ENCODE peak calls at places on chromosomes 6 and 20, in eight cellular contexts. P is HL-60, J is cardiac muscle cell, B is pancreas, T is psoas muscle, R is heart left ventricle, U is heart right ventricle, I is adrenal gland. K is an unnamed sample.

GRCh38 chr20:63702751-63703470 is 4.9 kb downstream of the ARFRP1 start:
- DNase-seq in B (no peak), U (no peak), J (no peak), P (no peak), R (no peak), T (no peak), I (no peak), K (no peak)

GRCh38 chr6:125790403-125791150 is at the start of gene NCOA7:
- DNase-seq in P (peak; percentile 75), U (peak; percentile 86), R (peak; percentile 87), I (peak; percentile 82), B (peak; percentile 69), J (peak; percentile 82), T (peak; percentile 83), K (peak; percentile 67)

GRCh38 chr6:127118505-127119360 is at the start of gene RSPO3:
- DNase-seq in T (peak; percentile 38), U (no peak), I (no peak), R (no peak), J (peak; percentile 39), P (peak; percentile 32), B (no peak), K (no peak)

GRCh38 chr6:79009819-79010218 is 68.2 kb downstream of the PHIP start:
- DNase-seq in R (no peak), I (no peak), B (no peak), U (no peak), J (no peak), T (no peak), P (no peak), K (no peak)

GRCh38 chr20:2341336-2341735 is 39.4 kb upstream of the TGM6 start:
- DNase-seq in I (no peak), R (no peak), B (no peak), P (no peak), J (no peak), U (no peak), T (no peak), K (no peak)

GRCh38 chr6:37794825-37795224 is 24.7 kb upstream of the ZFAND3 start:
- DNase-seq in P (no peak), B (no peak), T (peak; percentile 29), R (no peak), I (no peak), J (no peak), U (no peak), K (no peak)

GRCh38 chr20:35145141-35145564 is 2.0 kb downstream of the EDEM2 start:
- DNase-seq in B (peak; percentile 31), I (no peak), U (no peak), T (no peak), P (peak; percentile 12), R (no peak), J (peak; percentile 81), K (no peak)

GRCh38 chr6:16420715-16421461 is 182.5 kb downstream of the GMPR start:
- DNase-seq in I (no peak), T (no peak), P (no peak), R (no peak), U (no peak), B (no peak), J (peak; percentile 66), K (no peak)

GRCh38 chr20:1813674-1814635 is 81.3 kb upstream of the SIRPA start:
- DNase-seq in J (no peak), U (no peak), T (no peak), B (no peak), P (no peak), I (no peak), R (no peak), K (no peak)

GRCh38 chr6:162474722-162475121 is 252.8 kb downstream of the PRKN start:
- DNase-seq in R (no peak), B (no peak), I (no peak), U (no peak), J (no peak), P (no peak), T (no peak), K (no peak)
- H3K27ac ChIP-seq in R (no peak overlapping the region), B (no peak overlapping the region), I (no peak overlapping the region), U (no peak overlapping the region), J (no peak overlapping the region), P (no peak overlapping the region), T (no peak overlapping the region), K (no peak overlapping the region)

DNA sequence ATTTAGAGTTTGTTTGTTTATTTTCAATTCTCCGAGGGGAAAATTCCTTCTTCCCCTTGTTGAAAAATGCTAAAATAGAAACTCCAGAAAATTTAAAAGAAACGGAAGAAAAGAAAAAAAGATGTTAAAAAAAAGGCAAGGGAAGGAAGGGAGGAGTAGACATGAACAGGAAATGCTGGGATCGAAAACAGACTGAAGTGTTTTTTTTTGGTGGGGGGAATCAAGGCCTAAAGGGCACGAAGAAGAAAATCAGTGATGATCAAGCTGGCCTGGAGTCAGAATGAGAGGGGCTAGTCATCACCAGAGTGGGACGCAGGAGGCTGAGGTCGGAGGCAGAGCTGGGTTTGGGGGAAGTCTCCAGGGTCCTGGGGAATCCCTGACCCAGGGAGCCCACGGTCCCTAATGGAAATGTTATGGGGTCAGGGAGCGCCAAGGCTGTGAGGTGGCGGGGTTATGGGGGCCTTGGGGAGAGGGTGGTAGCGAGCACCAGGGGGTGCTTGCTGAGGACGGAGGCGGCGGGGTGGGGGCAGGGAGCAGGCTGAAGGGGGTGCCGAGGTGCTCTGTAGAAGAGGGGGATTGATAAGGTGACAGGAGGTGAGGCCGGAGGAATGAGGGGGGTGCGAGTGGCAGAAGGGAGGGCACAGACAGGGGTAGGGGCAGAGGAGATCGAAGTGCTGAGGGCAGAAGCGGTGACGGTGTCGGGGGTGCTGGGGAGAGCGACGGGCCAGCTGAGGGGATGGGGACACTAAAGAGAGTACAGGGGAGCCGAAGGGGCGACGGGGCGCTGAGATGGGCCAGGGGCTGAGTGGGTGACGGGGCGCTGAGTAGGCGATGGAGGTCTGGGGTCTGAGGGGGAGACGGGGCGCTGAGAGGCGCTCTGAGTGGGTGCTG is 717 bp downstream of the ZNFX1 start:
- DNase-seq in U (peak; percentile 39), I (peak; percentile 41), B (peak; percentile 44), T (peak; percentile 38), P (peak; percentile 17), J (no peak), R (peak; percentile 39), K (peak; percentile 21)
- H3K27ac ChIP-seq in U (peak overlapping the region; percentile 99), I (peak overlapping the region; percentile 90), B (peak overlapping the region; percentile 94), T (peak overlapping the region; percentile 92), P (peak overlapping the region; percentile 96), J (peak overlapping the region; percentile 94), R (peak overlapping the region; percentile 96), K (peak overlapping the region; percentile 99)

GRCh38 chr6:29019629-29020028 is 14.5 kb upstream of the ZNF311 start:
- DNase-seq in T (no peak), U (no peak), J (no peak), B (no peak), I (no peak), P (no peak), R (no peak), K (no peak)

GRCh38 chr6:29014729-29015608 is 9.9 kb upstream of the ZNF311 start:
- DNase-seq in J (peak; percentile 7), U (no peak), I (no peak), R (no peak), T (no peak), P (no peak), B (no peak), K (no peak)

GRCh38 chr6:29021434-29021833 is 16.3 kb upstream of the ZNF311 start:
- DNase-seq in J (no peak), U (no peak), P (no peak), B (no peak), I (no peak), R (no peak), T (no peak), K (no peak)

GRCh38 chr6:29017428-29017802 is 12.3 kb upstream of the ZNF311 start:
- DNase-seq in P (no peak), J (no peak), T (no peak), I (no peak), B (no peak), R (no peak), U (no peak), K (no peak)

DNA sequence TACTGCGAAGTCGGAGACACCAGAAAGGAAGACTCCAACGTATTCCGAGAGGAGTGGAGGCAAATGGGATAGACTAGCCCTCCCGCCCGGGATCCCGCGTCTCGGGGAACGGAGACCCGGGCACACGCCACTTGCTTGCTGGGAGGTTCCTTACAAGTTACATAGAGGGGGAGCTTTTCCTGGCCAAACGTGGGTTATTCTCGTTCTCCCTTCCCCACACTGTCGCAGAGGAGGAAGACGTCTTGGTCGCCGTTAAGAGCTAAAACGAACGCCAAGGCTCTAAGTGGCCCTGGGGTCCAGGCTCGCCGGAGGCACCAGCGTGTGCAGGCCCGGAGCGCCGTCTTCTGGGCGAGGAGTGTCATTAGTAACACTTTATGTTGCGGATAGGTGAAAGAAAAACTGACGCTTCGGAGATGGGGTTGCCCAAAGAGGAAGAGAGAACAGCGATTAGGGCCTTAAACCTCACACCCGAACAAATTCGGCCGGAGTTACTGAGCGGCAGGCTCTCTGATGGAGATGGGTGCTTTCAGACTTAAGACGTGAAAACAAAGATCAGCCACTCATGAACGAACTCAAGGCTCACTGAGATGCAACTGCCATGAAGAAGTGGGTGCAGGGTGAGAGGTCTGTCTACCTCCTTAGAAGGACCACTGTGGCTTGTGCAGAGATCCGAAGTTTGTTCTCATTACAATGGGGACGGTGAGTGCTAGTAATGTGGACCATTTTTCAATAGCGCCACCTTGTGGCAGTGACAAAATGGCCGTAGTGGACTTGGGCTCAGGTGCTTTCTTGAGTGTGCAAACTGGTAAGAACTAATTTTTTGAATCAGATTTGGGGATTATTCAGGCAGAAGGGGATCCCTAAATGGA is 11.7 kb upstream of the ZNF311 start:
- DNase-seq in I (peak; percentile 74), R (peak; percentile 66), T (peak; percentile 71), P (peak; percentile 83), J (peak; percentile 86), U (peak; percentile 80), B (peak; percentile 59), K (no peak)
- H3K27ac ChIP-seq in I (no peak overlapping the region), R (no peak overlapping the region), T (no peak overlapping the region), P (no peak overlapping the region), J (no peak overlapping the region), U (no peak overlapping the region), B (no peak overlapping the region), K (no peak overlapping the region)

DNA sequence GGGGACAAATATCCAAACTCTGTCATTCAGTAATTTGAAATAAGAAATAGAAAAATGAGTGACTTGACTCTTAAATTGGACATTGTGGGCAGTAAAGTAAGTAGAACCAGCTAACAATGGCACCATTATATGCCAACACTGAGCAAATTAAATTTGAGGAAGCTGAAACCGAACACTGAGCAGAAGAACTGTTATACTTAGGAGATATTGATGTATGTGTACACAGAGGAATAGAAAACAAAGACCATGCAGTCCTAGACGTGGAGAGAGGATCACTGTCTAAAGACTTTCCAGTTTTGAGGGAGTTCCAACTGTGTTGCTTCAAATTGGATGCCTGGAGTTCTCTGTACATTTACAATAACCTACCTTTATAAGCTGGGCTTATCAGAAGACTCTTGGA is 427.0 kb upstream of the EYS start:
- DNase-seq in T (no peak), I (no peak), R (no peak), J (no peak), U (no peak), B (no peak), P (no peak), K (no peak)
- H3K27ac ChIP-seq in T (no peak overlapping the region), I (no peak overlapping the region), R (no peak overlapping the region), J (no peak overlapping the region), U (no peak overlapping the region), B (no peak overlapping the region), P (no peak overlapping the region), K (no peak overlapping the region)